ENCODE peak calls at places on chromosome 12, in seven cellular contexts. S is SK-N-DZ; D is GM04503; A is GM04504; K is tibial artery; F is activated T-helper 1 cell treated with anti-CD3 and anti-CD28 coated beads, Interleukin-12 subunit alpha, Interleukin-12 subunit beta, Interleukin-2, Interleukin-4 antibody, amounts not matched to agents 30 ng/mL and 10 ng/mL and 1 ng/mL, durations not matched to agents 14 hours and 24 hours and 36 hours; X is stimulated activated CD4-positive, alpha-beta T cell treated with anti-CD3 and anti-CD28 coated beads, Interleukin-2, amount 100 ng/mL, for 4 hours. T is an unnamed sample.

GRCh38 chr12:113322353-113322752 is 12.6 kb downstream of the SLC8B1 start:
- DNase-seq in F (no peak), A (peak), S (no peak), K (no peak), X (no peak), D (peak), T (peak)

GRCh38 chr12:113088971-113089756 is 32.6 kb downstream of the DTX1 start:
- DNase-seq in K (no peak), X (peak), F (no peak), S (no peak), D (no peak), A (no peak), T (no peak)

GRCh38 chr12:7144414-7145120 is 14.4 kb downstream of the CLSTN3 start:
- DNase-seq in S (peak), X (no peak), F (no peak), K (peak), D (no peak), A (no peak), T (no peak)

GRCh38 chr12:28177862-28178261 is 12.4 kb upstream of the CCDC91 start:
- DNase-seq in F (no peak), K (no peak), X (no peak), A (no peak), D (no peak), S (no peak), T (no peak)

GRCh38 chr12:103858953-103859601 is 18.0 kb upstream of the NT5DC3 start:
- DNase-seq in S (no peak), A (peak), K (peak), D (peak), F (no peak), X (no peak), T (peak)

GRCh38 chr12:127339065-127339464 is 927.9 kb upstream of the TMEM132C start:
- DNase-seq in A (no peak), X (no peak), S (no peak), K (no peak), D (no peak), F (no peak), T (no peak)

GRCh38 chr12:54053625-54054441 is at the start of gene HOXC4:
- DNase-seq in K (no peak), S (peak), X (no peak), A (no peak), D (no peak), F (no peak), T (no peak)

GRCh38 chr12:116736962-116737773 is 701 bp downstream of the SPRING1 start:
- DNase-seq in D (no peak), K (no peak), S (no peak), A (no peak), F (no peak), X (no peak), T (no peak)

GRCh38 chr12:50621435-50622304 is 116.9 kb downstream of the DIP2B start:
- DNase-seq in X (no peak), S (no peak), A (no peak), K (no peak), F (no peak), D (no peak), T (no peak)

GRCh38 chr12:68163546-68164210 is 4.1 kb upstream of the IFNG start:
- DNase-seq in A (no peak), F (peak), K (no peak), X (no peak), D (no peak), S (no peak), T (no peak)

GRCh38 chr12:118714051-118714460 is 267.3 kb upstream of the SRRM4 start:
- DNase-seq in A (no peak), F (no peak), D (no peak), S (peak), X (no peak), K (no peak), T (no peak)

GRCh38 chr12:112096667-112097066 is 11.9 kb downstream of the NAA25 start:
- DNase-seq in X (peak), S (no peak), F (no peak), K (no peak), D (no peak), A (no peak), T (peak)

GRCh38 chr12:110311903-110312302 is 30.9 kb downstream of the ATP2A2 start:
- DNase-seq in K (no peak), D (no peak), F (no peak), A (no peak), X (no peak), S (no peak), T (no peak)

GRCh38 chr12:115426732-115427131 is 742.8 kb upstream of the TBX3 start:
- DNase-seq in D (no peak), X (no peak), S (no peak), F (no peak), A (no peak), K (no peak), T (no peak)

GRCh38 chr12:131281016-131281415 is 327.3 kb downstream of the ADGRD1 start:
- DNase-seq in D (no peak), X (no peak), A (no peak), F (no peak), K (peak), S (no peak), T (no peak)

GRCh38 chr12:66071556-66071955 is 59.0 kb downstream of the LLPH start:
- DNase-seq in A (no peak), F (no peak), D (no peak), S (no peak), X (no peak), K (no peak), T (no peak)

GRCh38 chr12:131795688-131796410 is 32.3 kb upstream of the MMP17 start:
- DNase-seq in A (no peak), D (no peak), X (no peak), K (no peak), F (no peak), S (no peak), T (no peak)

GRCh38 chr12:46240436-46240835 is 28.4 kb downstream of the SLC38A1 start:
- DNase-seq in S (no peak), D (no peak), X (no peak), F (no peak), K (no peak), A (no peak), T (no peak)

GRCh38 chr12:44031472-44032185 is 195.7 kb downstream of the TMEM117 start:
- DNase-seq in F (no peak), X (no peak), K (no peak), D (no peak), A (no peak), S (no peak), T (no peak)

GRCh38 chr12:120790114-120790513 is 64.5 kb downstream of the ACADS start:
- DNase-seq in S (no peak), F (no peak), A (no peak), D (no peak), K (no peak), X (no peak), T (no peak)

GRCh38 chr12:14607561-14607960 is 39.9 kb upstream of the PLBD1 start:
- DNase-seq in X (no peak), D (no peak), K (no peak), A (no peak), S (no peak), F (no peak), T (no peak)

GRCh38 chr12:5309654-5310053 is 122.3 kb upstream of the NTF3 start:
- DNase-seq in S (no peak), K (peak), A (no peak), F (no peak), X (no peak), D (no peak), T (no peak)

GRCh38 chr12:644818-645552 is 18.3 kb downstream of the NINJ2 start:
- DNase-seq in D (no peak), X (no peak), A (no peak), K (peak), S (no peak), F (no peak), T (no peak)

GRCh38 chr12:30909721-30910350 is 16.7 kb upstream of the TSPAN11 start:
- DNase-seq in S (no peak), F (no peak), A (no peak), K (no peak), D (no peak), X (no peak), T (no peak)

GRCh38 chr12:94534761-94535613 is 75.3 kb upstream of the CEP83 start:
- DNase-seq in A (no peak), S (peak), K (no peak), X (no peak), F (no peak), D (no peak), T (no peak)

GRCh38 chr12:32107376-32108267 is 975 bp downstream of the BICD1 start:
- DNase-seq in K (no peak), S (peak), F (no peak), X (peak), A (no peak), D (no peak), T (no peak)

GRCh38 chr12:75913502-75914110 is 118.0 kb downstream of the PHLDA1 start:
- DNase-seq in X (peak), A (no peak), S (no peak), F (no peak), D (no peak), K (no peak), T (no peak)

GRCh38 chr12:6796576-6796975 is 7.2 kb downstream of the CD4 start:
- DNase-seq in D (no peak), A (no peak), K (no peak), F (no peak), S (no peak), X (no peak), T (no peak)

GRCh38 chr12:49410833-49411232 is 43.6 kb downstream of the SPATS2 start:
- DNase-seq in S (no peak), K (no peak), F (no peak), X (no peak), A (no peak), D (no peak), T (no peak)

GRCh38 chr12:66603981-66604380 is 74.9 kb downstream of the GRIP1 start:
- DNase-seq in K (no peak), F (no peak), S (no peak), D (no peak), A (no peak), X (no peak), T (no peak)

GRCh38 chr12:32983332-32983731 is 86.8 kb upstream of the PKP2 start:
- DNase-seq in K (no peak), D (no peak), X (no peak), F (no peak), A (no peak), S (no peak), T (no peak)

GRCh38 chr12:130463259-130463658 is 125.6 kb downstream of the PIWIL1 start:
- DNase-seq in F (no peak), A (no peak), X (no peak), S (no peak), K (no peak), D (no peak), T (no peak)

GRCh38 chr12:6104027-6104426 is 20.4 kb downstream of the VWF start:
- DNase-seq in K (no peak), F (no peak), X (no peak), D (no peak), S (no peak), A (no peak), T (no peak)

GRCh38 chr12:28961948-28962384 is 187.1 kb upstream of the FAR2 start:
- DNase-seq in S (no peak), X (no peak), K (no peak), F (no peak), A (no peak), D (no peak), T (no peak)

GRCh38 chr12:45727994-45728624 is 1.4 kb upstream of the ARID2 start:
- DNase-seq in S (no peak), A (no peak), D (no peak), K (no peak), X (no peak), F (no peak), T (no peak)

GRCh38 chr12:24661657-24662096 is 287.2 kb downstream of the BCAT1 start:
- DNase-seq in F (no peak), K (peak), D (no peak), X (no peak), S (no peak), A (no peak), T (no peak)

GRCh38 chr12:130127527-130127908 is 34.7 kb upstream of the FZD10 start:
- DNase-seq in F (no peak), A (no peak), S (no peak), D (no peak), K (peak), X (no peak), T (no peak)

GRCh38 chr12:26204612-26205289 is 9.4 kb downstream of the SSPN start:
- DNase-seq in D (no peak), K (no peak), X (no peak), A (no peak), S (no peak), F (no peak), T (no peak)